ENCODE peak calls at places on chromosomes 1 and 21, in eight cellular contexts. L is aorta; M is CD8-positive, alpha-beta T cell; N is tibial artery; B is adipocyte; O is GM23338; H is MM.1S; X is stomach. Q is an unnamed sample.

GRCh38 chr1:119549719-119550141 is 42.7 kb downstream of the HSD3B1 start:
- DNase-seq in L (peak), M (no peak), N (peak), B (peak), O (peak), H (peak), X (peak), Q (peak)

GRCh38 chr1:25066253-25066652 is 136.2 kb upstream of the RUNX3 start:
- DNase-seq in L (no peak), M (no peak), N (no peak), B (peak), O (no peak), H (no peak), X (no peak), Q (peak)

GRCh38 chr1:169024800-169025253 is 81.7 kb upstream of the ATP1B1 start:
- DNase-seq in L (no peak), M (no peak), N (no peak), B (no peak), O (no peak), H (no peak), X (no peak), Q (no peak)

GRCh38 chr1:175338447-175339135 is 146.0 kb upstream of the KIAA0040 start:
- DNase-seq in L (no peak), M (peak), N (no peak), B (no peak), O (peak), H (peak), X (no peak), Q (no peak)

GRCh38 chr1:2584822-2585317 is 1.7 kb upstream of the PRXL2B start:
- DNase-seq in L (peak), M (no peak), N (no peak), B (no peak), O (no peak), H (no peak), X (no peak), Q (no peak)

GRCh38 chr1:116833655-116834054 is 76.1 kb upstream of the PTGFRN start:
- DNase-seq in L (no peak), M (no peak), N (no peak), B (no peak), O (no peak), H (no peak), X (no peak), Q (no peak)

GRCh38 chr1:175704621-175705020 is 38.8 kb downstream of the TNR start:
- DNase-seq in L (no peak), M (no peak), N (no peak), B (no peak), O (no peak), H (no peak), X (no peak), Q (no peak)

GRCh38 chr1:165352442-165353293 is 3.8 kb downstream of the LMX1A start:
- DNase-seq in L (no peak), M (no peak), N (no peak), B (no peak), O (peak), H (no peak), X (no peak), Q (no peak)

GRCh38 chr1:185808675-185809074 is 74.5 kb downstream of the HMCN1 start:
- DNase-seq in L (no peak), M (no peak), N (no peak), B (no peak), O (no peak), H (no peak), X (no peak), Q (peak)

GRCh38 chr1:117060441-117061317 is 553 bp downstream of the TTF2 start:
- DNase-seq in L (peak), M (no peak), N (no peak), B (peak), O (peak), H (peak), X (no peak), Q (peak)

GRCh38 chr1:25815208-25816111 is 4.3 kb upstream of the MTFR1L start:
- DNase-seq in L (no peak), M (no peak), N (no peak), B (no peak), O (no peak), H (no peak), X (no peak), Q (no peak)

GRCh38 chr1:201530741-201531521 is 8.0 kb upstream of the NAV1 start:
- DNase-seq in L (peak), M (no peak), N (peak), B (peak), O (peak), H (peak), X (peak), Q (peak)

GRCh38 chr1:24207709-24208108 is 20.6 kb upstream of the IFNLR1 start:
- DNase-seq in L (no peak), M (no peak), N (no peak), B (no peak), O (no peak), H (no peak), X (no peak), Q (no peak)

GRCh38 chr1:59013276-59013927 is 229.6 kb upstream of the JUN start:
- DNase-seq in L (peak), M (no peak), N (peak), B (peak), O (peak), H (peak), X (peak), Q (peak)

GRCh38 chr1:11519629-11520031 is 40.7 kb downstream of the DISP3 start:
- DNase-seq in L (no peak), M (no peak), N (peak), B (no peak), O (no peak), H (no peak), X (no peak), Q (no peak)

GRCh38 chr1:162094271-162094670 is 24.8 kb downstream of the NOS1AP start:
- DNase-seq in L (no peak), M (no peak), N (no peak), B (no peak), O (no peak), H (no peak), X (no peak), Q (peak)

GRCh38 chr1:150165622-150166612 is 16.2 kb downstream of the PLEKHO1 start:
- DNase-seq in L (no peak), M (peak), N (peak), B (peak), O (peak), H (peak), X (peak), Q (peak)

GRCh38 chr1:211378844-211379243 is 52.2 kb downstream of the TRAF5 start:
- DNase-seq in L (no peak), M (no peak), N (no peak), B (peak), O (no peak), H (no peak), X (no peak), Q (peak)

GRCh38 chr21:15057290-15057689 is 7.5 kb downstream of the NRIP1 start:
- DNase-seq in L (no peak), M (no peak), N (no peak), B (no peak), O (peak), H (no peak), X (no peak), Q (no peak)

GRCh38 chr1:187928288-187928687 is 1099.5 kb downstream of the PLA2G4A start:
- DNase-seq in L (no peak), M (no peak), N (no peak), B (peak), O (peak), H (no peak), X (no peak), Q (no peak)

GRCh38 chr1:65174585-65174984 is 26.6 kb downstream of the AK4 start:
- DNase-seq in L (peak), M (no peak), N (peak), B (peak), O (no peak), H (no peak), X (peak), Q (peak)

GRCh38 chr1:163036661-163037060 is 32.5 kb upstream of the RGS4 start:
- DNase-seq in L (no peak), M (no peak), N (no peak), B (no peak), O (no peak), H (no peak), X (no peak), Q (no peak)

GRCh38 chr1:35120458-35121133 is 41.4 kb downstream of the ZMYM1 start:
- DNase-seq in L (no peak), M (peak), N (no peak), B (peak), O (peak), H (peak), X (peak), Q (peak)

GRCh38 chr21:19237603-19238002 is 834.0 kb upstream of the TMPRSS15 start:
- DNase-seq in L (no peak), M (no peak), N (no peak), B (no peak), O (no peak), H (no peak), X (no peak), Q (no peak)

GRCh38 chr21:38853421-38853919 is 47.7 kb downstream of the ETS2 start:
- DNase-seq in L (no peak), M (no peak), N (no peak), B (peak), O (no peak), H (no peak), X (peak), Q (peak)

GRCh38 chr1:216330262-216330661 is 93.0 kb downstream of the USH2A start:
- DNase-seq in L (no peak), M (no peak), N (no peak), B (peak), O (no peak), H (no peak), X (no peak), Q (no peak)

GRCh38 chr1:62391369-62391971 is 45.4 kb upstream of the USP1 start:
- DNase-seq in L (no peak), M (no peak), N (no peak), B (peak), O (peak), H (peak), X (no peak), Q (no peak)

GRCh38 chr1:169572184-169572583 is 14.1 kb downstream of the F5 start:
- DNase-seq in L (no peak), M (no peak), N (no peak), B (no peak), O (peak), H (no peak), X (no peak), Q (peak)

GRCh38 chr1:17885663-17886062 is 130.5 kb downstream of the ACTL8 start:
- DNase-seq in L (no peak), M (no peak), N (no peak), B (no peak), O (no peak), H (no peak), X (no peak), Q (no peak)
- H3K4me3 ChIP-seq in L (no peak), M (no peak), N (no peak), B (no peak), O (no peak), H (no peak), X (no peak), Q (no peak)

DNA sequence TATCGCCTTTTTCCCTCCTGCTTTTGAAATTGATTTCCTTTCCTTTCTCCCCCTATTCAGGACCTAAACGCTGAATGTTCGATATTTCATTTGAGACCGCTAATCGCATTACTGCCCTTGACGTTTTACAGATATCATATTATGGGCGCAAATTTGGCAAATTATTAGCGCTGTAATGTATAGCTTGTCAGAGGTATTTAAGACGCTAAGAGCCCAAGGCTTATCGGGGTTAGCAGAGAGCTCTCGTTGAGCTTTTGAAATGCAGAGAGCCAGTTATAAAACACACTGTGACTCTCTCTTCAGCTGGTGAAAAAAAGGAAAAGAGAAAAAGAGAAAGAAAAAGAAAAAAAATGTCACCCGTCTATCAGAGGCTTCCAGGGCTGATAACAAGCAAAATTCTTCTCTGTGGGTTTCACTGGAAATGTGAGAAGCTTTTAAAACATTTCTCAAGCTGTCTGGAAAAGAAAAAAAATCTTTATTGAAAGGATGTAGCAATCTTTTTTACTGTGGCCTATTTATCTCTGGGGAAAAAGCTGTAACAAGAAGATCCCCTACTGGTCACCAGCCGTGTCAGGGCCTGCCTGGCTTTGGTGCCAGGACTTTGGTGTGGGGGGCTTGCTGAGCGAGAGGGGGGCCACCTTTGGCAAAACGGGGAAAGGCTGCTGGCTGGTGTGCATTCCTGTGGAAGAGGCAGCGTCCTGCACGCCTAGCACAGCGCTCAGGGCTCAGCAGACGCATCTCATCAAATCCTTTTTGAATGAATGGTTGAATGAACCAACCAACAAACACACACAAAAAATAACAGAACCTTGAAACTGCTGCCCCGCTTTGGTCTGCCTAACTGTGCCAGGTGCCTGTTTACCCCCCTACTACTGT is 119.8 kb downstream of the RNF220 start:
- DNase-seq in L (no peak), M (no peak), N (no peak), B (peak), O (peak), H (no peak), X (no peak), Q (no peak)
- H3K4me3 ChIP-seq in L (no peak), M (no peak), N (no peak), B (peak), O (peak), H (no peak), X (no peak), Q (no peak)

GRCh38 chr1:31372051-31372450 is 825 bp downstream of the FABP3 start:
- DNase-seq in L (no peak), M (no peak), N (no peak), B (no peak), O (no peak), H (no peak), X (peak), Q (no peak)
- H3K4me3 ChIP-seq in L (no peak), M (no peak), N (peak), B (peak), O (peak), H (no peak), X (peak), Q (no peak)

GRCh38 chr1:46484783-46485490 is 4.7 kb upstream of the DMBX1 start:
- DNase-seq in L (peak), M (no peak), N (no peak), B (no peak), O (peak), H (no peak), X (no peak), Q (no peak)
- H3K4me3 ChIP-seq in L (no peak), M (no peak), N (no peak), B (no peak), O (peak), H (no peak), X (no peak), Q (no peak)

DNA sequence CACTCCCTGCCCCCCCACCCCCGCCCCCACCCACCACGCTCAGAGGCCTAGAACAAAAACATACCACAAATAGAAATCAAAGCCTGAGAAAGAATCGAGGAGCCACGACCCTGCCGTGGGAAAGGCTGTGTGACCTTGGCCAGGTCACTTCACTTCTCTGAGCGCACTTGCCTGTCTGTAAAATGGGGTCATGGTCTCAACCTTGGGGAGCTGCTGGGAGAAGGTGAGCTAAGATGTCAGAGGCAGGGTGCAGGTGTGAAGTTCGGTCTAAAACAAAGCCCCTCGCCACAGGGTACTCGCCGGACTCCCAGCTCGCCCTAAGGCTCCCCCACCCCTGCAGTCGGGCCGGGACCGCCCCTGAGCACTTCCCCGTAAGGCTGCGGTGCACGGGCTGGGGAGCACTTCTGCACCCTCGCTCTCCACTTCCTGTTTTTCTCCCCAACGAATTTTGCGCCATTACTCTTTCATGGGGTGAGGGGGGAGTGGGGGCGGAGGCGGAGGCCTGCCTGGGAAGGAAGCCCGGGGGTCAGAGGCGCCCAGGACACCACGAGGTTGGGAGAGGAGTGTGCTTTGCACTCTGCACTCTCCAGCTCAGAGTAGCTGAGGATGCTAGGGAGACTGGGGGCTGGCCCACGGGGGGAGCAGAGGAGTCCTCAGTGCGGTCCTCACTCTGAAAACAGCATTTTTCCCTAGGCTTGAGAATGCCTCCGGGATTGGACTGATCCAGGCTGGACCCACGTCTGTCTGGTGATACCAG is 21.9 kb upstream of the PIK3CD start:
- DNase-seq in L (peak), M (peak), N (peak), B (no peak), O (no peak), H (no peak), X (peak), Q (no peak)
- H3K4me3 ChIP-seq in L (no peak), M (peak), N (no peak), B (no peak), O (no peak), H (no peak), X (peak), Q (no peak)

GRCh38 chr1:206706298-206706791 is 21.6 kb downstream of the MAPKAPK2 start:
- DNase-seq in L (peak), M (no peak), N (peak), B (peak), O (peak), H (no peak), X (no peak), Q (peak)
- H3K4me3 ChIP-seq in L (no peak), M (no peak), N (no peak), B (peak), O (no peak), H (no peak), X (peak), Q (no peak)

Q was measured in AG10803.